ENCODE peak calls at places on chromosomes 4 and X, in nine cellular contexts. R is fibroblast of lung; W is tibial artery; S is dorsolateral prefrontal cortex; C is lung; G is body of pancreas; B is CD8-positive, alpha-beta T cell; V is aorta; D is esophagus muscularis mucosa. E is an unnamed sample. For H3K27me3, the result is how much of the 10 kb centered on the place peaks cover.

GRCh38 chr4:76620723-76621463 is 185.9 kb downstream of the SHROOM3 start:
- DNase-seq in R (no peak), W (no peak), S (no peak), C (no peak), G (peak), B (no peak), V (no peak), D (peak), E (no peak)

GRCh38 chr4:25368315-25368714 is 8.7 kb upstream of the ANAPC4 start:
- DNase-seq in R (no peak), W (no peak), S (no peak), C (no peak), G (no peak), B (no peak), V (no peak), D (no peak), E (no peak)

GRCh38 chr4:80361329-80361900 is 25.9 kb downstream of the CFAP299 start:
- DNase-seq in R (peak), W (no peak), S (no peak), C (no peak), G (no peak), B (no peak), V (no peak), D (no peak), E (no peak)

GRCh38 chrX:119647089-119647488 is 40.9 kb upstream of the NKRF start:
- DNase-seq in R (no peak), W (no peak), S (no peak), C (no peak), G (no peak), B (no peak), V (no peak), D (no peak), E (no peak)

GRCh38 chr4:182642831-182643230 is 274.4 kb downstream of the DCTD start:
- DNase-seq in R (peak), W (no peak), S (no peak), C (no peak), G (no peak), B (no peak), V (no peak), D (no peak), E (no peak)

GRCh38 chr4:54152846-54153600 is 53.1 kb downstream of the GSX2 start:
- DNase-seq in R (peak), W (no peak), S (no peak), C (no peak), G (no peak), B (no peak), V (no peak), D (no peak), E (no peak)

GRCh38 chrX:1928805-1929204 is 313.9 kb downstream of the ASMT start:
- DNase-seq in R (no peak), W (no peak), S (no peak), C (no peak), G (no peak), B (no peak), V (no peak), D (no peak), E (no peak)

GRCh38 chr4:183345261-183345660 is 23.0 kb upstream of the CLDN24 start:
- DNase-seq in R (no peak), W (no peak), S (no peak), C (no peak), G (no peak), B (no peak), V (no peak), D (no peak), E (no peak)

GRCh38 chr4:113339430-113339813 is 290.0 kb downstream of the ANK2 start:
- DNase-seq in R (no peak), W (no peak), S (no peak), C (no peak), G (no peak), B (no peak), V (no peak), D (no peak), E (no peak)

GRCh38 chr4:161629694-161630441 is 533.9 kb downstream of the FSTL5 start:
- DNase-seq in R (no peak), W (no peak), S (no peak), C (no peak), G (no peak), B (no peak), V (no peak), D (no peak), E (no peak)

GRCh38 chr4:182768821-182769220 is 148.4 kb downstream of the DCTD start:
- DNase-seq in R (no peak), W (no peak), S (no peak), C (no peak), G (no peak), B (no peak), V (no peak), D (no peak), E (no peak)

GRCh38 chr4:185395255-185395955 is at the start of gene LRP2BP:
- DNase-seq in R (peak), W (no peak), S (no peak), C (no peak), G (no peak), B (no peak), V (no peak), D (no peak), E (no peak)

GRCh38 chr4:131499139-131499873 is 1649.8 kb upstream of the PCDH10 start:
- DNase-seq in R (peak), W (no peak), S (no peak), C (no peak), G (no peak), B (no peak), V (no peak), D (no peak), E (no peak)

GRCh38 chr4:3145251-3145908 is 70.9 kb downstream of the HTT start:
- DNase-seq in R (peak), W (no peak), S (no peak), C (no peak), G (no peak), B (no peak), V (no peak), D (no peak), E (no peak)

GRCh38 chr4:164871673-164872072 is 5.3 kb upstream of the APELA start:
- DNase-seq in R (no peak), W (no peak), S (no peak), C (no peak), G (no peak), B (no peak), V (no peak), D (no peak), E (no peak)

GRCh38 chrX:2226182-2226581 is 274.6 kb downstream of the DHRSX start:
- DNase-seq in R (no peak), W (no peak), S (no peak), C (no peak), G (no peak), B (no peak), V (no peak), D (no peak), E (no peak)

GRCh38 chr4:98951710-98952109 is 22.8 kb upstream of the EIF4E start:
- DNase-seq in R (no peak), W (no peak), S (no peak), C (no peak), G (no peak), B (no peak), V (no peak), D (no peak), E (no peak)

GRCh38 chr4:155339588-155339987 is 37.2 kb downstream of the MAP9 start:
- DNase-seq in R (no peak), W (no peak), S (no peak), C (no peak), G (no peak), B (no peak), V (no peak), D (no peak), E (no peak)

GRCh38 chr4:72286185-72286584 is 254.4 kb downstream of the NPFFR2 start:
- DNase-seq in R (peak), W (no peak), S (no peak), C (no peak), G (no peak), B (no peak), V (no peak), D (no peak), E (no peak)

GRCh38 chr4:59629348-59629747 is 1570.8 kb upstream of the ADGRL3 start:
- DNase-seq in R (no peak), W (no peak), S (no peak), C (no peak), G (no peak), B (no peak), V (no peak), D (no peak), E (no peak)

GRCh38 chrX:119272882-119273806 is 37.1 kb downstream of the PGRMC1 start:
- DNase-seq in R (peak), W (no peak), S (no peak), C (no peak), G (peak), B (peak), V (peak), D (no peak), E (peak)

GRCh38 chrX:50648151-50648550 is 165.8 kb downstream of the SHROOM4 start:
- DNase-seq in R (no peak), W (no peak), S (no peak), C (no peak), G (no peak), B (no peak), V (no peak), D (no peak), E (no peak)

GRCh38 chr4:107736924-107737448 is 17.0 kb upstream of the PAPSS1 start:
- DNase-seq in R (peak), W (no peak), S (no peak), C (no peak), G (peak), B (no peak), V (no peak), D (no peak), E (no peak)

GRCh38 chr4:47535567-47536147 is 50.6 kb downstream of the ATP10D start:
- DNase-seq in R (no peak), W (no peak), S (no peak), C (no peak), G (no peak), B (no peak), V (no peak), D (no peak), E (no peak)

GRCh38 chr4:926538-926937 is 5.6 kb downstream of the GAK start:
- DNase-seq in R (peak), W (no peak), S (peak), C (no peak), G (peak), B (no peak), V (no peak), D (no peak), E (peak)

GRCh38 chr4:134001057-134001456 is 200.5 kb downstream of the PABPC4L start:
- DNase-seq in R (no peak), W (no peak), S (no peak), C (no peak), G (no peak), B (no peak), V (no peak), D (no peak), E (no peak)

GRCh38 chr4:39014028-39014427 is 18.2 kb downstream of the TMEM156 start:
- DNase-seq in R (no peak), W (no peak), S (no peak), C (no peak), G (no peak), B (no peak), V (no peak), D (no peak), E (no peak)

GRCh38 chr4:153138736-153139135 is 65.5 kb upstream of the TRIM2 start:
- DNase-seq in R (no peak), W (no peak), S (peak), C (no peak), G (peak), B (no peak), V (no peak), D (no peak), E (no peak)

GRCh38 chrX:146477341-146477740 is 332.2 kb upstream of the CXorf51B start:
- DNase-seq in R (no peak), W (no peak), S (no peak), C (no peak), G (no peak), B (no peak), V (no peak), D (no peak), E (no peak)

GRCh38 chrX:57232658-57233360 is 53.7 kb upstream of the FAAH2 start:
- DNase-seq in R (no peak), W (no peak), S (no peak), C (no peak), G (no peak), B (no peak), V (no peak), D (no peak), E (no peak)

GRCh38 chrX:54633641-54634040 is 103.6 kb downstream of the GNL3L start:
- DNase-seq in R (no peak), W (no peak), S (no peak), C (no peak), G (no peak), B (no peak), V (no peak), D (no peak), E (no peak)
- H3K27ac ChIP-seq in R (no peak), W (no peak), S (no peak), C (no peak), G (no peak), B (no peak), V (no peak), D (no peak), E (no peak)

DNA sequence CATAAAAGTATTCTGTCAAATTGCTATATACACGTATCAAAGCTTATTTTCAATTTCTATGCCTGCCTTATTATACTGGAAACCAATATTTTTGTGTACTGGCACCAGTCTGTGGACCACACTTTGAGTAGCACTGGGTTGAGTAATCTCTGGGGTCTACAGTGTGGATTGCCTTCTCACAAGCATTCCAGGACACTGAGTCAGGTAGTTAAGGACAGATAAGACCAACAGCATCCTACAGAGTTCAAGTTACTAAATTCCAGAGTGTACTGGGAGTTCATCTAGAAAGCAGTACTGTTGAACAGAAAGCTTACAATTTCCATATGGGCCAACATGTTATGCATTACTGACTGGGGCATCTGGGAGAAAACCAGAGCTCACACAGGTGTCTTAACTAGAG is 61.8 kb downstream of the VMA21 start:
- DNase-seq in R (no peak), W (no peak), S (no peak), C (no peak), G (no peak), B (no peak), V (no peak), D (no peak), E (no peak)
- H3K27me3 ChIP-seq in R (under half), W (under half), S (under half), C (under half), G (under half), B (under half), V (under half), D (under half), E (under half)

DNA sequence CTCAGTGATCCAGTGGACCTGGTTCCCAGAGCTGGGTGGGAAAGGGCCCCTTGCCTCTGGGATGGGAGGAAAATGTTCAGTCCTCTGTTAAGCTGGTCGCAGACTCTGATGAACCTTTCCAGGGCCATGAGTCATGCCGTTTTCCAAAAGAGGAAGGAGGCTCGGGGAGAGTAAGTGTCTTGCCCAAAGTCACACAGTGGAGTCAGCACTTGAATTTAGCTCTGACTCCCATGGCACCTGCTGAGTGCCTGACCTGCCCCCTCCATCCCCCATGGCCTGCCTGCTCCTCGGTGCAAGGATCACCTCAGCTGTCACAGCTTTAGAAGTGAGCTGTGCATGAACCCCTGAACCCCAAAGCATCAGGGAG is 14.0 kb upstream of the KIAA0232 start:
- DNase-seq in R (peak), W (peak), S (no peak), C (no peak), G (peak), B (no peak), V (peak), D (no peak), E (no peak)
- H3K27ac ChIP-seq in R (no peak), W (peak), S (no peak), C (no peak), G (peak), B (no peak), V (peak), D (peak), E (no peak)

GRCh38 chrX:638482-639131 is 8.0 kb downstream of the SHOX start:
- DNase-seq in R (no peak), W (no peak), S (no peak), C (no peak), G (no peak), B (no peak), V (no peak), D (peak), E (no peak)
- H3K27me3 ChIP-seq in R (under half), W (half or more), S (half or more), C (half or more), G (under half), B (under half), V (under half), D (under half), E (half or more)

DNA sequence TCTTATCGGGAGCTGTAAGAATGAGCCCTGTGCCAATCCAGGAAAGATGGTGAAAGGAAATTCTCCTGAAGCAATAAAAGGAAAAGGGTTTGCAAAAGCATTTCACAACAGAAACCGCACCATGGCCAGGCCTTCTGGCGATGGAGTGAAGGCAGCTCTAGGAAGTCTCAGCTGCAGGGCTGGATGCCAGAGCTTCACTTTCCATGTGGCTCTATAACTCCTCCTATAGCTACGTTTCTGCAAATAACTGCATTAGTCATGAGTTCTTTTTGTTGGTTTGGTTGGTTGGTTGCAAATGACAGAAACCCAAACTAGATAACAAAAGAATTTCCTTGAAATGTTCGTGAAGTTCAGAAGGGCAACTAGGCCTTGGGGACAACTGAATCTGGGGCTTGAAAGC is 84.6 kb downstream of the RELL1 start:
- DNase-seq in R (peak), W (no peak), S (no peak), C (no peak), G (peak), B (no peak), V (peak), D (no peak), E (no peak)
- H3K27ac ChIP-seq in R (no peak), W (no peak), S (no peak), C (no peak), G (no peak), B (no peak), V (no peak), D (no peak), E (no peak)

GRCh38 chr4:110613710-110614109 is 9.2 kb downstream of the PITX2 start:
- DNase-seq in R (no peak), W (no peak), S (no peak), C (no peak), G (no peak), B (no peak), V (no peak), D (no peak), E (no peak)

GRCh38 chr4:110610940-110611785 is 11.7 kb downstream of the PITX2 start:
- DNase-seq in R (no peak), W (no peak), S (no peak), C (no peak), G (no peak), B (no peak), V (no peak), D (no peak), E (no peak)

GRCh38 chr4:110611968-110612447 is 10.9 kb downstream of the PITX2 start:
- DNase-seq in R (no peak), W (no peak), S (no peak), C (no peak), G (no peak), B (no peak), V (no peak), D (no peak), E (no peak)

GRCh38 chr4:110614173-110614948 is 8.5 kb downstream of the PITX2 start:
- DNase-seq in R (no peak), W (no peak), S (no peak), C (no peak), G (no peak), B (no peak), V (no peak), D (no peak), E (no peak)

GRCh38 chr4:110612631-110613269 is 10.1 kb downstream of the PITX2 start:
- DNase-seq in R (no peak), W (no peak), S (no peak), C (no peak), G (no peak), B (no peak), V (no peak), D (no peak), E (no peak)
- H3K27me3 ChIP-seq in R (half or more), W (half or more), S (half or more), C (under half), G (under half), B (under half), V (under half), D (under half), E (under half)

GRCh38 chrX:24168807-24169206 is 19.3 kb downstream of the ZFX start:
- DNase-seq in R (no peak), W (no peak), S (no peak), C (no peak), G (no peak), B (no peak), V (no peak), D (no peak), E (no peak)

GRCh38 chrX:24173115-24173847 is 23.8 kb downstream of the ZFX start:
- DNase-seq in R (no peak), W (no peak), S (no peak), C (no peak), G (no peak), B (no peak), V (no peak), D (no peak), E (no peak)

GRCh38 chrX:24167719-24168472 is 18.4 kb downstream of the ZFX start:
- DNase-seq in R (no peak), W (no peak), S (no peak), C (no peak), G (no peak), B (no peak), V (no peak), D (no peak), E (no peak)

GRCh38 chrX:24166078-24166477 is 16.5 kb downstream of the ZFX start:
- DNase-seq in R (no peak), W (no peak), S (no peak), C (no peak), G (no peak), B (no peak), V (no peak), D (no peak), E (no peak)

DNA sequence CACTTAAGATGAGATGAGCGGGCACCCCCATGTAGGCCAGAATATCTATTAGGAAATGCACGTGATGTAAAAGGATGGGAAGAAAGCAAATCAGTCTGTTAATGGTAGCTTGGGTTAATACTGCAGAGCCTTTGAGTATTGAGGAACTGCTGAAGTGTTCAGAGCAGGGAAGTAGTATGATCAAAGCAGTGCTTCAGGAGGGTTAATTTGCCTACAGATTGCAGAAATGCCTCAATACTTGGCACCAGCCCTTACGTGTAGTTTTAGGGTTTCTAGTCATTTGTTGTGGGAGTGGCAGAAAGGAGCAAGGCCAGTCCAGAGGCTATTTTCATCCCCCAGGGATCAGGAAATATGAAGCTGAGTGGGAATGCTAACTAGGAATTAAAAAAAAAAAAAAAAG is 19.7 kb downstream of the ZFX start:
- DNase-seq in R (no peak), W (no peak), S (no peak), C (no peak), G (no peak), B (no peak), V (no peak), D (no peak), E (no peak)
- H3K27ac ChIP-seq in R (no peak), W (no peak), S (no peak), C (no peak), G (no peak), B (no peak), V (no peak), D (no peak), E (no peak)

E was measured in iPS DF 6.9.